ENCODE peak calls at places on chromosomes 5 and 9, in six cellular contexts. O is NT2/D1, Y is uterus, U is NCI-H2081 treated with DMSO at 0.1 percent for 48 hours, D is nephron progenitor cell, T is AG20443. Z is an unnamed sample.

GRCh38 chr9:129555512-129556203 is 65.2 kb downstream of the C9orf50 start:
- DNase-seq in U (no peak), T (no peak), O (no peak), Y (peak), D (no peak), Z (no peak)

GRCh38 chr9:83620841-83621636 is 1.9 kb upstream of the IDNK start:
- DNase-seq in T (peak), U (peak), Y (no peak), O (peak), D (peak), Z (peak)

GRCh38 chr9:5893591-5894236 is 3.0 kb downstream of the MLANA start:
- DNase-seq in D (no peak), T (no peak), Y (no peak), O (no peak), U (no peak), Z (no peak)

GRCh38 chr9:89411759-89412158 is 86.2 kb downstream of the SEMA4D start:
- DNase-seq in U (no peak), O (no peak), Y (no peak), D (no peak), T (no peak), Z (no peak)

GRCh38 chr9:86549434-86549833 is 195.2 kb upstream of the TUT7 start:
- DNase-seq in O (no peak), U (no peak), Y (no peak), T (peak), D (no peak), Z (no peak)

GRCh38 chr9:73180373-73180772 is 28.7 kb downstream of the ANXA1 start:
- DNase-seq in T (peak), D (no peak), Y (no peak), U (no peak), O (no peak), Z (no peak)

GRCh38 chr9:125703662-125704061 is 3.3 kb downstream of the MAPKAP1 start:
- DNase-seq in T (no peak), D (no peak), Y (no peak), O (no peak), U (no peak), Z (no peak)

GRCh38 chr5:28369418-28369817 is 1331.0 kb upstream of the CDH9 start:
- DNase-seq in Y (no peak), T (no peak), D (no peak), O (no peak), U (no peak), Z (no peak)

GRCh38 chr5:74063821-74064598 is 438.0 kb downstream of the ARHGEF28 start:
- DNase-seq in T (peak), Y (no peak), U (no peak), O (no peak), D (no peak), Z (no peak)

GRCh38 chr9:110255417-110256141 is 728 bp downstream of the TXN start:
- DNase-seq in O (peak), D (peak), Y (peak), T (peak), U (peak), Z (no peak)

GRCh38 chr9:126125177-126125576 is 201.5 kb upstream of the MVB12B start:
- DNase-seq in D (no peak), O (no peak), Y (no peak), T (peak), U (no peak), Z (no peak)

GRCh38 chr5:95743248-95743647 is 12.1 kb downstream of the RHOBTB3 start:
- DNase-seq in U (no peak), Y (no peak), O (no peak), D (no peak), T (no peak), Z (no peak)

GRCh38 chr5:57719216-57719615 is 236.6 kb upstream of the ACTBL2 start:
- DNase-seq in T (no peak), D (no peak), O (no peak), U (no peak), Y (no peak), Z (no peak)

GRCh38 chr5:43304520-43304919 is 8.7 kb downstream of the HMGCS1 start:
- DNase-seq in T (no peak), O (no peak), Y (no peak), D (no peak), U (no peak), Z (no peak)

GRCh38 chr5:5141011-5141599 is 975 bp downstream of the ADAMTS16 start:
- DNase-seq in T (no peak), O (no peak), Y (no peak), D (no peak), U (no peak), Z (no peak)

GRCh38 chr9:18595597-18595996 is 121.6 kb downstream of the ADAMTSL1 start:
- DNase-seq in U (no peak), O (no peak), Y (peak), T (no peak), D (no peak), Z (no peak)

GRCh38 chr5:170749911-170750431 is 33.6 kb upstream of the GABRP start:
- DNase-seq in O (no peak), D (no peak), Y (no peak), U (no peak), T (no peak), Z (no peak)

GRCh38 chr5:8843766-8844165 is 702.1 kb downstream of the SEMA5A start:
- DNase-seq in Y (no peak), U (no peak), O (no peak), T (peak), D (no peak), Z (no peak)